ENCODE peak calls at places on chromosomes 4 and X, in ten cellular contexts. M, E, T, F, I, J, G, H, C and O are unnamed samples.

GRCh38 chr4:153748378-153748777 is 11.4 kb downstream of the RNF175 start:
- DNase-seq in M (peak), E (no peak), T (peak), F (no peak), I (peak), J (peak), G (no peak), H (peak), C (peak), O (peak)

GRCh38 chrX:69163936-69164741 is 1.1 kb downstream of the PJA1 start:
- DNase-seq in M (no peak), E (peak), T (peak), F (peak), I (no peak), J (no peak), G (peak), H (no peak), C (peak), O (no peak)

GRCh38 chr4:8819421-8820177 is 52.0 kb downstream of the HMX1 start:
- DNase-seq in M (no peak), E (no peak), T (no peak), F (no peak), I (no peak), J (no peak), G (no peak), H (no peak), C (peak), O (no peak)

GRCh38 chrX:7689791-7690412 is 153.1 kb upstream of the VCX start:
- DNase-seq in M (no peak), E (no peak), T (no peak), F (no peak), I (no peak), J (no peak), G (no peak), H (no peak), C (no peak), O (no peak)

GRCh38 chr4:109967798-109968520 is 55.3 kb downstream of the EGF start:
- DNase-seq in M (no peak), E (no peak), T (peak), F (no peak), I (peak), J (no peak), G (no peak), H (no peak), C (no peak), O (peak)

GRCh38 chrX:14125451-14125850 is 95.8 kb upstream of the GEMIN8 start:
- DNase-seq in M (no peak), E (no peak), T (no peak), F (no peak), I (no peak), J (peak), G (no peak), H (no peak), C (no peak), O (no peak)

GRCh38 chr4:100340534-100341364 is 150.5 kb upstream of the DDIT4L start:
- DNase-seq in M (no peak), E (no peak), T (peak), F (no peak), I (peak), J (peak), G (no peak), H (no peak), C (no peak), O (peak)

GRCh38 chr4:8392591-8393190 is 47.8 kb downstream of the ACOX3 start:
- DNase-seq in M (no peak), E (peak), T (peak), F (no peak), I (peak), J (no peak), G (no peak), H (no peak), C (no peak), O (no peak)

GRCh38 chrX:16671005-16671404 is 21.0 kb downstream of the S100G start:
- DNase-seq in M (no peak), E (no peak), T (peak), F (peak), I (peak), J (peak), G (peak), H (no peak), C (peak), O (peak)

GRCh38 chr4:140130677-140131076 is 23.3 kb downstream of the MAML3 start:
- DNase-seq in M (no peak), E (no peak), T (peak), F (no peak), I (peak), J (peak), G (no peak), H (no peak), C (no peak), O (peak)

GRCh38 chr4:139975830-139976272 is 178.1 kb downstream of the MAML3 start:
- DNase-seq in M (no peak), E (no peak), T (peak), F (no peak), I (peak), J (peak), G (no peak), H (peak), C (no peak), O (peak)

GRCh38 chr4:11549525-11549924 is 120.8 kb upstream of the HS3ST1 start:
- DNase-seq in M (no peak), E (no peak), T (no peak), F (no peak), I (no peak), J (no peak), G (no peak), H (no peak), C (no peak), O (no peak)

GRCh38 chr4:73520821-73521220 is 39.3 kb downstream of the AFM start:
- DNase-seq in M (no peak), E (no peak), T (peak), F (peak), I (peak), J (peak), G (no peak), H (no peak), C (no peak), O (peak)

GRCh38 chr4:75180790-75181776 is 248.2 kb downstream of the PARM1 start:
- DNase-seq in M (peak), E (no peak), T (no peak), F (no peak), I (no peak), J (no peak), G (no peak), H (no peak), C (no peak), O (no peak)
- H3K4me3 ChIP-seq in M (no peak), E (no peak), T (no peak), F (no peak), I (no peak), J (no peak), G (no peak), H (peak), C (peak), O (no peak)

GRCh38 chrX:9788908-9789307 is 2.7 kb downstream of the SHROOM2 start:
- DNase-seq in M (no peak), E (no peak), T (peak), F (peak), I (no peak), J (no peak), G (no peak), H (no peak), C (no peak), O (peak)
- H3K4me3 ChIP-seq in M (no peak), E (no peak), T (no peak), F (no peak), I (no peak), J (no peak), G (no peak), H (no peak), C (no peak), O (no peak)

DNA sequence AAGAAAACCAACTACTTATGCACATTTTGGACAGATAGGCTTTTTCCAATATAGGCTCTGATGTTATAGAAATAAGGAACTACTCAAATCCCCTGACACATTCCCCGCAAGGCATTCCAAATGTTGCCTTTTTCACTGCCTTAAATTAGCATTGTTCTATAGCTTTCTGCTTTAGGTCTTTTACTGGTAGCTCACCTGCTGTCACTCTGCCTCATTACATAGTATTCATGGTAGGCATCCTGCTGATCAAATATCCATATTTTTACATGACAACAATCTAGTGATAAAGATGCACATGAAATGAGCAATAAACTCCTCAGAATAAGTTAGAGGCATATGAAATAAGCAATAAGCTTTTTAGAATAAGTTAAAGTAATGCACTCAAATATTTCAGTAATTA is 542.7 kb downstream of the FAM133A start:
- DNase-seq in M (no peak), E (no peak), T (no peak), F (no peak), I (no peak), J (no peak), G (no peak), H (no peak), C (no peak), O (no peak)
- H3K4me3 ChIP-seq in M (no peak), E (no peak), T (no peak), F (no peak), I (no peak), J (no peak), G (no peak), H (no peak), C (no peak), O (no peak)

GRCh38 chrX:45783002-45783401 is 582.3 kb upstream of the DIPK2B start:
- DNase-seq in M (no peak), E (no peak), T (no peak), F (no peak), I (no peak), J (no peak), G (no peak), H (no peak), C (no peak), O (no peak)

GRCh38 chrX:45788941-45789348 is 588.3 kb upstream of the DIPK2B start:
- DNase-seq in M (peak), E (peak), T (no peak), F (no peak), I (peak), J (no peak), G (no peak), H (no peak), C (no peak), O (no peak)

GRCh38 chrX:45784590-45784989 is 583.9 kb upstream of the DIPK2B start:
- DNase-seq in M (no peak), E (no peak), T (no peak), F (no peak), I (no peak), J (no peak), G (no peak), H (no peak), C (no peak), O (no peak)

DNA sequence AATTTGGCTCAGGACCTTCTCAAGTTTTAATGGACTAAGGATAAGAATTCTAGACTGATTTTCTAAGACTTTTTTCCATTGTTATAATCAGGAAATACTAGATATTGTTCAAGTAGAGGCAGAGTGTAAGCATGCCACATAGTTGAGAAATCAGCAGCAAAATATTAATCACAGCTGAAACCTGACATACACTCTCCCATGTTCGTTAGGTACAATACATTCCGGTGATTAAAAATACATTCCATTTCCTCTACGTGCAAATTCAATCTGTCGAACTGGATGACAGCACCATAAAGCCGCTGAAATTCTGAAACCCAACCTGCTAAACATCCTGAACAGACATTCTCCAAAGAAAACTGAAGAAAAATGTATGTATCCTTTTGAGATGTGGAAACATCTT is 587.6 kb upstream of the DIPK2B start:
- DNase-seq in M (no peak), E (no peak), T (peak), F (no peak), I (no peak), J (no peak), G (no peak), H (no peak), C (no peak), O (no peak)
- H3K4me3 ChIP-seq in M (no peak), E (no peak), T (no peak), F (no peak), I (no peak), J (no peak), G (no peak), H (no peak), C (peak), O (no peak)

DNA sequence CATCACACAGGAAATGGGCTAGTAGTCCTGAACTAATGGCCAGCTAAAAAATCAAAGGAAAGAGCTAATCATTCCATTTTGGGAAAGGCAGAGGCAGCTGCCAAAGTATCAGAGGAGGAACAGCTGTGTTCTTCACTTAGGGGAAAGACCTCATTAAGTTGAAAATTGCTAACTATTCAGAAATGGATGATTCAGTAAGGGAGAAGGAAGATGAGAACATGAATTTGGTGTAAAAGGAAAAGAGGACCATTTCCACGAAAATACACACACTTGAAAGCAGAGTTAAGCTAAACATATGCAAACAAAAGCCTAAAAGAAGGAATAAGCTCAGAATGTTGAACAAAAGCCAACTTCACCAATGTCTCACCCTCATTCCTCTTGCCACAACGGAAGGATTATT is 90.4 kb downstream of the PCDH19 start:
- DNase-seq in M (no peak), E (no peak), T (no peak), F (no peak), I (no peak), J (no peak), G (no peak), H (no peak), C (no peak), O (peak)
- H3K4me3 ChIP-seq in M (no peak), E (no peak), T (no peak), F (no peak), I (no peak), J (no peak), G (no peak), H (no peak), C (no peak), O (no peak)

GRCh38 chr4:38320349-38320707 is 343.7 kb upstream of the KLF3 start:
- DNase-seq in M (no peak), E (peak), T (no peak), F (no peak), I (no peak), J (no peak), G (no peak), H (no peak), C (no peak), O (no peak)

GRCh38 chr4:38320833-38321232 is 343.2 kb upstream of the KLF3 start:
- DNase-seq in M (no peak), E (no peak), T (no peak), F (no peak), I (no peak), J (no peak), G (no peak), H (no peak), C (no peak), O (no peak)

GRCh38 chr4:38317238-38317637 is 346.8 kb upstream of the KLF3 start:
- DNase-seq in M (no peak), E (no peak), T (no peak), F (no peak), I (no peak), J (no peak), G (no peak), H (no peak), C (no peak), O (no peak)

GRCh38 chr4:38319456-38320348 is 344.3 kb upstream of the KLF3 start:
- DNase-seq in M (peak), E (peak), T (peak), F (peak), I (peak), J (peak), G (peak), H (peak), C (peak), O (peak)

GRCh38 chr4:38318737-38319455 is 345.1 kb upstream of the KLF3 start:
- DNase-seq in M (peak), E (peak), T (peak), F (peak), I (peak), J (peak), G (peak), H (peak), C (peak), O (peak)
- H3K4me3 ChIP-seq in M (peak), E (peak), T (peak), F (no peak), I (no peak), J (peak), G (peak), H (peak), C (no peak), O (peak)